ENCODE peak calls at places on chromosomes 7 and 10, in five cellular contexts. W is K562, L is WTC11, A is HepG2, H is GM12878. I is an unnamed sample.

GRCh38 chr7:82335927-82336326 is 107.7 kb downstream of the CACNA2D1 start:
- DNase-seq in W (no peak), L (no peak), H (no peak), A (no peak), I (peak; percentile 24)

GRCh38 chr7:35670856-35671569 is 23.9 kb downstream of the HERPUD2 start:
- DNase-seq in H (no peak), A (no peak), L (no peak), W (no peak), I (peak; percentile 54)

GRCh38 chr7:74395745-74396311 is 57.9 kb upstream of the GTF2IRD1 start:
- DNase-seq in H (no peak), L (no peak), A (no peak), W (no peak), I (no peak)

GRCh38 chr7:51253157-51253556 is 63.5 kb downstream of the COBL start:
- DNase-seq in W (no peak), H (no peak), A (no peak), L (no peak), I (no peak)

GRCh38 chr10:5559642-5560141 is 34.9 kb downstream of the CALML3 start:
- DNase-seq in L (no peak), H (no peak), W (no peak), A (no peak), I (no peak)

GRCh38 chr10:132555648-132556575 is 18.3 kb downstream of the INPP5A start:
- DNase-seq in L (peak; percentile 8), H (no peak), W (no peak), A (no peak), I (no peak)

GRCh38 chr7:45566386-45566785 is 7.8 kb upstream of the ADCY1 start:
- DNase-seq in A (no peak), L (no peak), W (no peak), H (no peak), I (no peak)

GRCh38 chr7:87797798-87798403 is 78.3 kb downstream of the SLC25A40 start:
- DNase-seq in L (no peak), W (no peak), H (peak; percentile 45), A (peak; percentile 48), I (peak; percentile 81)

GRCh38 chr10:58152698-58153263 is 114.9 kb downstream of the IPMK start:
- DNase-seq in L (peak; percentile 72), A (peak; percentile 51), W (peak; percentile 39), H (no peak), I (peak; percentile 88)

GRCh38 chr7:101549734-101550133 is 79.4 kb downstream of the MYL10 start:
- DNase-seq in L (peak; percentile 0), H (no peak), W (no peak), A (no peak), I (no peak)

GRCh38 chr7:28990200-28990960 is 32.2 kb upstream of the TRIL start:
- DNase-seq in H (no peak), A (no peak), W (no peak), L (peak; percentile 22), I (peak; percentile 47)

GRCh38 chr10:132987671-132988571 is 45.6 kb upstream of the CFAP46 start:
- DNase-seq in W (no peak), H (no peak), L (no peak), A (no peak), I (no peak)

GRCh38 chr10:99630439-99630838 is 10.2 kb upstream of the SLC25A28 start:
- DNase-seq in L (no peak), W (no peak), H (no peak), A (peak; percentile 55), I (no peak)

GRCh38 chr10:555281-555680 is 134.2 kb downstream of the DIP2C start:
- DNase-seq in W (no peak), A (no peak), H (no peak), L (no peak), I (no peak)

GRCh38 chr10:90977855-90978486 is 57.1 kb upstream of the ANKRD1 start:
- DNase-seq in W (no peak), H (no peak), A (no peak), L (no peak), I (no peak)

GRCh38 chr7:108425876-108426275 is 30.4 kb downstream of the NRCAM start:
- DNase-seq in A (no peak), H (no peak), W (no peak), L (no peak), I (no peak)

GRCh38 chr7:37942934-37943610 is 22.6 kb downstream of the EPDR1 start:
- DNase-seq in A (peak; percentile 100), W (no peak), L (peak; percentile 50), H (peak; percentile 33), I (peak; percentile 70)

GRCh38 chr10:15589109-15589508 is 130.6 kb downstream of the ITGA8 start:
- DNase-seq in A (no peak), W (no peak), L (no peak), H (no peak), I (no peak)

GRCh38 chr10:66283064-66283463 is 642.8 kb upstream of the LRRTM3 start:
- DNase-seq in W (no peak), A (no peak), L (no peak), H (no peak), I (no peak)
- TF ChIP-seq CREB1 in W (no peak), A (no peak), L (no peak), H (no peak), I (no peak)

DNA sequence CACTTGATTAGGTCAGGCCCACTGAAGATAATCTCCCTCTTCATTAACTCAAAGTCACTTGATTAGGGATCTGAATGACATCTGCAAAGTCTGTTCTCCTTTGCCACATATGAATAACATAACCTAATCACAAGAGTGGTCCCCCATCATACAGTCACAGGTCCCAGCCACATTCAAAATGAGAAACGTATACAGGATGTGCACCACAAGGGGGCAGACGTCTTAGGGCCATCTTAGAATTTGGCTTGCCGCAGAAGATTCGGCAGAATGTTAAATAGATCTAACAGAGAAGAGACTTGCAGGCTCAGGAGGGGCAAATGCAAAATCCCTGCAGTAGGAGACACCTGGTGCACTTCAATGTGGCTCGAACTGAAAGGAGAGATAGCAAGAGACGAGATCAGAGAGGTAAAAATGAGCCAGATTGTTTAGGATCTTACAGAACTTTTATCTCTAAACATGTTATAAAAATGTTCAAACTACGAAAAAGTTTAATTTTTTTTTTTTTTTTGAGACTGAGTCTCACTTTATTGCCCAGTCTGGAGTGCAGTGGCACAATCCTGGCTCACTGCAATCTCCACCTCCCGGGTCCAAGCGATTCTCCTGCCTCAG is 10.4 kb upstream of the SMC3 start:
- DNase-seq in L (peak; percentile 71), W (peak; percentile 41), A (peak; percentile 24), H (no peak), I (peak; percentile 93)
- TF ChIP-seq CREB1 in L (no peak), W (no peak), A (no peak), H (no peak), I (no peak)

GRCh38 chr7:56063500-56063881 is 595 bp upstream of the SUMF2 start:
- DNase-seq in H (no peak), L (no peak), A (peak; percentile 54), W (no peak), I (peak; percentile 11)
- TF ChIP-seq CREB1 in H (no peak), L (no peak), A (no peak), W (no peak), I (no peak)

DNA sequence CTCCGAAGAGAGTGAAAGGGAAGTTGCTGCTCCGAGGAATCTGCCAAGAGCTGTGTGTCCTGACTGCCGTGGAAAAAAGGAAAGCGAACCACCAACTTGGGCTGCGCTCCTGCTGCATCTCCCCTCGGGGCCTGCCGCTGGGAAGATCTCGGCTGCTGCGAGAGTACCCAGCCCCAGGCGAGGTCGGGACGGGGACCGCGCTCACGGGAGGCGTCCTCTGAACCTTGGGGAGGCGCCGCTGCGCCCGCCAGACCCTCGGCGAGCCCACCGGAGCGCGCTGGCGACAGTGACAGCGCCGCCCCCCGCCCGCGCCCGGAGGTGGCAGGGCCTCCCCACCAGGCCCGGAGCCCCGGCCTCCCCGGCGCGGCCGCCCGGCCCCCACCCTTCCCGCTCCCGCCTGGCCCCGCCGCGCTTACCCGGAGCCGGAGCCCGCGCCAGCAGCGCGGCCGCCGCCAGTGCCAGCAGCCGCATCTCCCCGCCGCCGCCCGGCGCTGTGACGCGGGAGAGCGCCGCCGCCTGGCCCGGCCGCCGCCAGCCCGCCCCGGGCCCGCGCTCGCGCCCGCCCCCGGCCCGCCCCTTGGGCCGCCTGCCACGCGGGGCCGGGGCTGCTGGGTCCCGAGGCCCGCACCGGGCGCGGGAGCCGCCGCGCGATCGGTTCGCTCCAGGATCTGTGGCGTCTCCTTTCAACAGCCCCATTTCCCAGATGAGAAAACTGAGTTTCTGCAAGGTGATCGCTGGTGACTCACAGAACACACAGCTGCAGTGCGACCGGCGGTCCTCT is at the start of gene VSTM4:
- DNase-seq in H (no peak), A (no peak), L (peak; percentile 50), W (peak; percentile 95), I (peak; percentile 61)
- TF ChIP-seq CREB1 in H (no peak), A (no peak), L (no peak), W (no peak), I (no peak)

DNA sequence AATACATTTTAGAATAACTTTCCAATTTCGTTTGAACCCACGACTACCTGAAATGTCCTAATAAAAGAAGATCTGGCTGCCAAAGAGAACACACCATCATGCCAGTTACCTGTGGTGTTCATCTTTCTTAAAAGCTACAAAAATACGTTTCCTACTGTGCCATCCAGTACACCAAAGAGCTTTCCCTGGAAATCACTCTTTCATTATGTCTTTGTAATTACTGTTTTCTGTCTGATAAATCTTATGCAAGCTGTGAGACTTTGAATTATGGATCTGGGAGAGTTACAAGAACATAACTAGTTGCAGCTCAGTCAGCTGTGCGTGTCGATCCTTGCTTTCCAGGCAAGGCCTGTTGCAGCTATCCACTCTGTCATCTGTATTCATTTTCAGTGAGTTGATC is 12.5 kb upstream of the POM121L12 start:
- DNase-seq in H (no peak), A (no peak), L (no peak), W (no peak), I (no peak)
- TF ChIP-seq CREB1 in H (no peak), A (no peak), L (no peak), W (no peak), I (no peak)

DNA sequence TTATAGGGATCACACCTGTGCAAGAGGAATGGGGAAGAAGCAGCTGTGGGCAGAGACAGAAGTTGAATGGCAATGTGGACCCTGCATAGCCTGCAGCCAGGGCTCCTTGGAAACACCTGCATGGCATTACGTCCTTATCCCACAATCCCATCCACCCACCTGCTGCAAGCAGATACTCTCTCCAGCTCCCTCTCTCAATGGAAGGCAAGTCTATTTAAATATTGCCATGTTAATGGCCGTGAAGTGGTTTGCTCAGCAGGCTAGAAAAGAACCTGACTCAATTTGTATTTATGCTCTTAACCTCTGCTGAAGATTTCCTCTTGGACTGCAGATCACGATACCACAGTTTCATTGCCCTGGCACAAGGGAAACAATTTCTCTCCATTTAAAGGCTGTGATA is 417.0 kb downstream of the TYW1 start:
- DNase-seq in A (no peak), L (peak; percentile 15), H (no peak), W (no peak), I (no peak)
- TF ChIP-seq CREB1 in A (no peak), L (no peak), H (no peak), W (no peak), I (no peak)